ENCODE peak calls at places on chromosomes 2 and 18, in four cellular contexts. W is IMR-90, A is H9, I is H1. V is an unnamed sample.

GRCh38 chr2:36397040-36397616 is 41.5 kb downstream of the CRIM1 start:
- DNase-seq in A (no peak), W (peak), I (no peak), V (no peak)

GRCh38 chr18:13813271-13813849 is 10.6 kb upstream of the MC5R start:
- DNase-seq in A (peak), W (peak), I (no peak), V (peak)

GRCh38 chr2:186544255-186544675 is 45.6 kb upstream of the ITGAV start:
- DNase-seq in W (peak), A (no peak), I (no peak), V (peak)

GRCh38 chr2:67500541-67500940 is 103.4 kb downstream of the ETAA1 start:
- DNase-seq in W (peak), I (no peak), A (no peak), V (no peak)

GRCh38 chr18:460302-460701 is 40.2 kb downstream of the COLEC12 start:
- DNase-seq in A (no peak), W (no peak), I (no peak), V (no peak)

GRCh38 chr18:57754577-57755330 is 48.4 kb downstream of the ATP8B1 start:
- DNase-seq in I (no peak), W (no peak), A (no peak), V (no peak)

GRCh38 chr2:28822036-28822435 is 11.4 kb downstream of the SPDYA start:
- DNase-seq in A (no peak), W (no peak), I (no peak), V (no peak)

GRCh38 chr2:64562148-64562784 is 38.1 kb downstream of the AFTPH start:
- DNase-seq in W (peak), I (no peak), A (no peak), V (no peak)

GRCh38 chr18:51724790-51725721 is 527.6 kb upstream of the MEX3C start:
- DNase-seq in A (no peak), I (no peak), W (no peak), V (peak)

GRCh38 chr2:29627366-29627765 is 294.0 kb downstream of the ALK start:
- DNase-seq in I (peak), A (no peak), W (peak), V (peak)

GRCh38 chr18:13379930-13380665 is 161.5 kb downstream of the LDLRAD4 start:
- DNase-seq in A (no peak), W (no peak), I (no peak), V (no peak)

GRCh38 chr2:19801367-19802087 is 100.3 kb downstream of the TTC32 start:
- DNase-seq in A (no peak), W (peak), I (no peak), V (no peak)

GRCh38 chr2:188628989-188629889 is 337.6 kb downstream of the GULP1 start:
- DNase-seq in A (no peak), W (peak), I (no peak), V (peak)

GRCh38 chr18:49499046-49499637 is 12.1 kb upstream of the C18orf32 start:
- DNase-seq in A (peak), W (no peak), I (no peak), V (no peak)

GRCh38 chr2:110854355-110855081 is 122.1 kb downstream of the ACOXL start:
- DNase-seq in W (no peak), A (peak), I (no peak), V (peak)

GRCh38 chr2:175170679-175171304 is 2.8 kb upstream of the ATF2 start:
- DNase-seq in W (no peak), I (no peak), A (no peak), V (no peak)

GRCh38 chr18:23166863-23167531 is 31.7 kb downstream of the CABLES1 start:
- DNase-seq in W (no peak), A (no peak), I (no peak), V (no peak)

GRCh38 chr2:187250137-187250536 is 197.9 kb downstream of the CALCRL start:
- DNase-seq in I (no peak), W (no peak), A (no peak), V (no peak)

GRCh38 chr18:56903686-56904085 is 243.2 kb upstream of the BOD1L2 start:
- DNase-seq in W (no peak), I (no peak), A (no peak), V (no peak)

GRCh38 chr2:233414777-233415570 is 60.7 kb downstream of the DGKD start:
- DNase-seq in A (no peak), I (no peak), W (peak), V (no peak)

GRCh38 chr2:112811841-112812306 is 24.7 kb downstream of the IL1B start:
- DNase-seq in I (no peak), A (no peak), W (peak), V (peak)

GRCh38 chr2:101704816-101705565 is 7.5 kb downstream of the MAP4K4 start:
- DNase-seq in I (no peak), A (no peak), W (peak), V (no peak)

GRCh38 chr18:3725100-3725499 is 275.1 kb downstream of the TGIF1 start:
- DNase-seq in W (no peak), I (no peak), A (no peak), V (no peak)

GRCh38 chr2:52510432-52510831 is 1257.2 kb upstream of the CHAC2 start:
- DNase-seq in A (no peak), W (peak), I (no peak), V (no peak)

GRCh38 chr18:48946329-48946835 is 4.4 kb downstream of the SMAD7 start:
- DNase-seq in I (no peak), A (no peak), W (peak), V (no peak)

GRCh38 chr2:162072976-162073775 is 839 bp downstream of the DPP4 start:
- DNase-seq in W (peak), I (no peak), A (no peak), V (peak)

GRCh38 chr2:141423212-141423611 is 707.6 kb downstream of the LRP1B start:
- DNase-seq in A (no peak), W (no peak), I (no peak), V (no peak)

GRCh38 chr2:157404363-157404762 is 39.5 kb downstream of the CYTIP start:
- DNase-seq in A (no peak), I (no peak), W (no peak), V (no peak)

GRCh38 chr2:189519631-189520387 is 60.8 kb downstream of the SLC40A1 start:
- DNase-seq in W (no peak), I (no peak), A (no peak), V (peak)

GRCh38 chr2:240220371-240220770 is 79.9 kb upstream of the OTOS start:
- DNase-seq in W (peak), I (no peak), A (no peak), V (peak)

GRCh38 chr2:47636176-47636575 is 146.8 kb upstream of the MSH6 start:
- DNase-seq in I (no peak), A (no peak), W (no peak), V (no peak)

GRCh38 chr2:16546128-16546754 is 119.4 kb downstream of the CYRIA start:
- DNase-seq in A (peak), W (peak), I (no peak), V (peak)

GRCh38 chr2:73091696-73092095 is 20.2 kb upstream of the SFXN5 start:
- DNase-seq in A (no peak), W (no peak), I (no peak), V (no peak)

GRCh38 chr2:177682768-177683472 is 290.3 kb downstream of the AGPS start:
- DNase-seq in W (no peak), A (no peak), I (no peak), V (no peak)
- H3K56ac ChIP-seq in W (no peak), A (no peak), I (no peak), V (no peak)

GRCh38 chr2:55901322-55901721 is 22.3 kb downstream of the EFEMP1 start:
- DNase-seq in W (peak), I (no peak), A (no peak), V (peak)

GRCh38 chr2:55898641-55899040 is 24.9 kb downstream of the EFEMP1 start:
- DNase-seq in I (no peak), W (no peak), A (no peak), V (no peak)

GRCh38 chr2:55899881-55900280 is 23.7 kb downstream of the EFEMP1 start:
- DNase-seq in I (no peak), W (peak), A (no peak), V (no peak)

GRCh38 chr2:55894720-55895119 is 28.9 kb downstream of the EFEMP1 start:
- DNase-seq in W (no peak), A (no peak), I (no peak), V (no peak)

GRCh38 chr2:55896633-55897032 is 26.9 kb downstream of the EFEMP1 start:
- DNase-seq in W (no peak), I (no peak), A (no peak), V (no peak)
- H2BK15ac ChIP-seq in W (no peak), I (no peak), A (no peak), V (no peak)

DNA sequence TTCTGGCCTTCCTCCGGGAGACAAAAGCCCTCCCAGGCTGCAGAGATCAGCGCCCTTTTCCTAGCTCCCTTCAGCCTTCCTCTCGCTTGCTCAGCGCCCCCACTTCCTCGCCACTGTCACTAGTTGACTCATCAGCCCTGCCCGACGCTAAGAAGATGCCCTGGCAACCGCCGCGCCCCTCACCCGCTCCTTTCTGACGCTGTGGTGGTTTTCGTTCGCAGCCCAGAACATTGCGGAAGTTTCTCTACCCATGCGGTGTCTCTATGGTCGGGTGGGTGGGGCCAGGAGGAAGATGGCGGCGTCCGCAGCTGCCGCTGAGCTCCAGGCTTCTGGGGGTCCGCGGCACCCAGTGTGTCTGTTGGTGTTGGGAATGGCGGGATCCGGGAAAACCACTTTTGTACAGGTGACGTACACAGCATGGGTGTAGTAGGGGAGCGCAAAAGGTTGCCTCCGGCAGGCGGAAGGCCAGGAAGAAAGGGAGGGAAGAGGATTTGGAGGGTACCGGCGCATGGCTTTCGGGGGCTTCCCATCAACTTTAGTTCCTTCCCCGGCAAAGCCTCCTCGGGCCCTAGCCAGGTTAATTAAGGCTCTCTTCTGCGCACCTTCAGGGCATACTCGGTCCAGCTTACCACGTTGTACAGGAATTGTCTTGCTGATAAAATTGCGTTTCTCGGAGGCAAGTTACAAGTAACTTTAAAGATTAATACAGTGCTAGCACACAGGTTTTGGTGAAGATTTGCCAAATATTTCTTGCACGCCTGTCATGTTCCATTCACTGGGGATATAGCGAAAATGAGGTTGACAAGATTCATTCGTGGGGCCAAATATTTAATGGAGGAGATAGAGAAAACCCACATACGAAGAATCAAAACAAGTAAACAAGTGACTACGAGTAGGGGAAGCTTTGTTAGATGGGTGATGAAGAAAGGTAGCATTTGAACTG is at the start of the genes CCDC121 and GPN1:
- DNase-seq in A (peak), W (peak), I (peak), V (peak)
- H3K18ac ChIP-seq in A (peak), W (no peak), I (peak), V (peak)

GRCh38 chr2:201502713-201503112 is 51.2 kb downstream of the STRADB start:
- DNase-seq in W (no peak), A (no peak), I (no peak), V (no peak)
- H3K56ac ChIP-seq in W (no peak), A (no peak), I (no peak), V (no peak)